ENCODE peak calls at places on chromosomes 13 and 19, in five cellular contexts. U is effector CD4-positive, alpha-beta T cell; G is epithelial cell of esophagus; O is gastrocnemius medialis; A is HEK293T. E is an unnamed sample.

GRCh38 chr19:43555185-43555770 is 20.0 kb downstream of the XRCC1 start:
- DNase-seq in U (peak), G (peak), O (peak), A (peak), E (peak)

GRCh38 chr19:45848922-45849321 is 14.0 kb downstream of the SYMPK start:
- DNase-seq in U (no peak), G (no peak), O (no peak), A (no peak), E (no peak)

GRCh38 chr13:107365466-107366215 is 797.7 kb upstream of the ARGLU1 start:
- DNase-seq in U (no peak), G (peak), O (no peak), A (no peak), E (no peak)

GRCh38 chr19:19550972-19551861 is 13.2 kb downstream of the CILP2 start:
- DNase-seq in U (no peak), G (no peak), O (no peak), A (no peak), E (no peak)

GRCh38 chr13:110312669-110313031 is 5.6 kb downstream of the COL4A2 start:
- DNase-seq in U (no peak), G (peak), O (no peak), A (no peak), E (no peak)

GRCh38 chr19:54192972-54193371 is 1.9 kb downstream of the TSEN34 start:
- DNase-seq in U (no peak), G (no peak), O (no peak), A (no peak), E (no peak)

GRCh38 chr13:49456156-49456555 is 12.1 kb downstream of the SETDB2 start:
- DNase-seq in U (no peak), G (no peak), O (no peak), A (no peak), E (no peak)

GRCh38 chr13:102049853-102050252 is 352.0 kb downstream of the FGF14 start:
- DNase-seq in U (no peak), G (no peak), O (no peak), A (no peak), E (no peak)

GRCh38 chr13:78977311-78977710 is 318.4 kb upstream of the OBI1 start:
- DNase-seq in U (no peak), G (no peak), O (no peak), A (no peak), E (no peak)

GRCh38 chr19:30085394-30085793 is 143.4 kb downstream of the URI1 start:
- DNase-seq in U (no peak), G (no peak), O (no peak), A (peak), E (no peak)

GRCh38 chr19:3670258-3670795 is 29.9 kb downstream of the PIP5K1C start:
- DNase-seq in U (no peak), G (no peak), O (peak), A (no peak), E (no peak)

GRCh38 chr13:89457977-89458376 is 1786.8 kb downstream of the SLITRK5 start:
- DNase-seq in U (no peak), G (peak), O (no peak), A (no peak), E (no peak)

GRCh38 chr13:110208116-110208515 is 98.8 kb downstream of the COL4A1 start:
- DNase-seq in U (no peak), G (no peak), O (no peak), A (no peak), E (no peak)

GRCh38 chr13:100176781-100177389 is 88.0 kb downstream of the PCCA start:
- DNase-seq in U (no peak), G (peak), O (no peak), A (peak), E (no peak)

GRCh38 chr19:46755077-46755852 is 9.0 kb upstream of the STRN4 start:
- DNase-seq in U (no peak), G (no peak), O (no peak), A (no peak), E (no peak)

GRCh38 chr13:46679369-46680180 is 117.4 kb downstream of the ESD start:
- DNase-seq in U (peak), G (no peak), O (no peak), A (no peak), E (no peak)

GRCh38 chr13:103289661-103290060 is 223.4 kb upstream of the SLC10A2 start:
- DNase-seq in U (no peak), G (no peak), O (no peak), A (no peak), E (no peak)

GRCh38 chr13:78978381-78978998 is 319.5 kb upstream of the OBI1 start:
- DNase-seq in U (peak), G (peak), O (no peak), A (peak), E (no peak)

GRCh38 chr13:50646070-50646469 is 197.4 kb downstream of the DLEU7 start:
- DNase-seq in U (no peak), G (peak), O (no peak), A (no peak), E (no peak)

GRCh38 chr13:102839462-102839861 is 6.4 kb upstream of the ERCC5 start:
- DNase-seq in U (no peak), G (no peak), O (no peak), A (no peak), E (no peak)

GRCh38 chr13:97076898-97077297 is 82.6 kb upstream of the OXGR1 start:
- DNase-seq in U (no peak), G (peak), O (no peak), A (no peak), E (no peak)

GRCh38 chr19:33346665-33347064 is 26.8 kb upstream of the CEBPG start:
- DNase-seq in U (no peak), G (no peak), O (no peak), A (no peak), E (no peak)

GRCh38 chr13:62997696-62998095 is 1582.0 kb upstream of the PCDH20 start:
- DNase-seq in U (no peak), G (no peak), O (no peak), A (no peak), E (no peak)

GRCh38 chr13:48398450-48399095 is 14.3 kb downstream of the LPAR6 start:
- DNase-seq in U (no peak), G (peak), O (no peak), A (no peak), E (no peak)

GRCh38 chr13:34964558-34964957 is 22.5 kb downstream of the NBEA start:
- DNase-seq in U (no peak), G (no peak), O (no peak), A (no peak), E (no peak)

GRCh38 chr19:33299061-33299665 is 3.2 kb downstream of the CEBPA start:
- DNase-seq in U (no peak), G (no peak), O (no peak), A (no peak), E (no peak)

GRCh38 chr13:66618702-66619101 is 611.4 kb downstream of the PCDH9 start:
- DNase-seq in U (no peak), G (peak), O (no peak), A (peak), E (no peak)

GRCh38 chr19:18340237-18340989 is at the start of gene PGPEP1:
- DNase-seq in U (peak), G (peak), O (peak), A (peak), E (peak)

GRCh38 chr19:43504426-43505185 is at the start of gene PHLDB3:
- DNase-seq in U (peak), G (peak), O (peak), A (peak), E (no peak)

GRCh38 chr19:42184401-42184861 is 33.0 kb downstream of the DEDD2 start:
- DNase-seq in U (peak), G (peak), O (peak), A (peak), E (peak)

GRCh38 chr19:10433131-10433536 is 12.8 kb downstream of the PDE4A start:
- DNase-seq in U (no peak), G (no peak), O (peak), A (no peak), E (no peak)

GRCh38 chr19:294341-294818 is 3.2 kb upstream of the PLPP2 start:
- DNase-seq in U (no peak), G (no peak), O (no peak), A (no peak), E (no peak)

GRCh38 chr19:29737461-29738000 is 22.5 kb upstream of the C19orf12 start:
- DNase-seq in U (no peak), G (no peak), O (no peak), A (no peak), E (no peak)

GRCh38 chr13:80048802-80049201 is 292.1 kb downstream of the SPRY2 start:
- DNase-seq in U (no peak), G (peak), O (peak), A (peak), E (peak)

GRCh38 chr19:9535934-9536333 is 2.5 kb downstream of the ZNF426 start:
- DNase-seq in U (no peak), G (peak), O (no peak), A (no peak), E (no peak)

GRCh38 chr19:58581227-58582141 is 8.3 kb upstream of the MZF1 start:
- DNase-seq in U (peak), G (peak), O (peak), A (peak), E (peak)